ENCODE peak calls at places on chromosome 19, in ten cellular contexts. S is GM23248, C is cardiac muscle cell, L is uterus, Y is transverse colon, W is left lung, M is ascending aorta, K is thoracic aorta, B is endodermal cell, Q is GM23338. A is an unnamed sample. For H3K4me1, the result is how much of the 10 kb centered on the place peaks cover.

GRCh38 chr19:45402469-45403070 is 2.3 kb downstream of the PPP1R13L start:
- DNase-seq in K (no peak), Q (peak), S (peak), M (no peak), W (peak), L (no peak), Y (peak), C (peak), B (peak), A (no peak)

GRCh38 chr19:48867119-48867921 is 1.1 kb downstream of the PLEKHA4 start:
- DNase-seq in K (no peak), S (peak), M (no peak), C (peak), B (no peak), L (no peak), W (no peak), Y (no peak), Q (no peak), A (no peak)

GRCh38 chr19:52981329-52981728 is 18.6 kb upstream of the ZNF816 start:
- DNase-seq in Y (no peak), W (no peak), K (no peak), M (no peak), L (no peak), Q (peak), C (no peak), S (no peak), B (peak), A (no peak)

GRCh38 chr19:18399008-18399407 is 1.6 kb upstream of the LRRC25 start:
- DNase-seq in L (no peak), Q (no peak), S (peak), C (no peak), B (no peak), M (no peak), Y (peak), W (no peak), K (no peak), A (peak)

GRCh38 chr19:29945433-29945832 is 3.4 kb downstream of the URI1 start:
- DNase-seq in W (no peak), C (no peak), L (no peak), K (no peak), Y (no peak), S (peak), M (no peak), Q (no peak), B (no peak), A (no peak)

GRCh38 chr19:18292810-18293641 is 11.6 kb upstream of the JUND start:
- DNase-seq in W (peak), L (peak), S (peak), Q (peak), C (peak), Y (peak), B (peak), M (peak), K (peak), A (peak)

GRCh38 chr19:36688058-36688457 is 646 bp downstream of the ZNF567 start:
- DNase-seq in L (no peak), B (no peak), C (no peak), S (peak), Y (no peak), K (no peak), Q (no peak), W (no peak), M (no peak), A (no peak)

GRCh38 chr19:22634450-22634827 is 315 bp downstream of the ZNF492 start:
- DNase-seq in K (no peak), L (no peak), W (peak), S (peak), B (no peak), Q (no peak), C (no peak), Y (no peak), M (no peak), A (no peak)

GRCh38 chr19:4493929-4494690 is 22.0 kb downstream of the HDGFL2 start:
- DNase-seq in S (no peak), B (no peak), K (no peak), W (peak), C (no peak), Y (no peak), Q (no peak), L (no peak), M (no peak), A (no peak)

GRCh38 chr19:30512748-30513389 is 140.7 kb downstream of the ZNF536 start:
- DNase-seq in Q (no peak), C (no peak), K (no peak), W (no peak), B (no peak), S (peak), M (no peak), L (no peak), Y (no peak), A (no peak)

GRCh38 chr19:33507021-33507956 is 14.3 kb downstream of the PEPD start:
- DNase-seq in L (no peak), Y (no peak), Q (peak), K (no peak), S (no peak), C (peak), B (no peak), W (no peak), M (no peak), A (peak)

GRCh38 chr19:29634002-29634401 is 27.9 kb downstream of the POP4 start:
- DNase-seq in L (no peak), M (no peak), C (no peak), B (no peak), Y (no peak), Q (no peak), W (no peak), K (no peak), S (no peak), A (no peak)

GRCh38 chr19:19321143-19321577 is 531 bp downstream of the MAU2 start:
- DNase-seq in Q (peak), L (no peak), Y (peak), W (no peak), K (no peak), M (no peak), B (peak), C (no peak), S (peak), A (no peak)

GRCh38 chr19:33436360-33437345 is 63.1 kb downstream of the CEBPG start:
- DNase-seq in Y (no peak), S (no peak), L (no peak), Q (no peak), C (no peak), M (no peak), W (peak), B (no peak), K (no peak), A (no peak)

GRCh38 chr19:56125806-56126590 is 4.9 kb upstream of the ZNF787 start:
- DNase-seq in K (no peak), Q (no peak), Y (peak), W (no peak), S (no peak), L (no peak), C (no peak), M (no peak), B (no peak), A (no peak)

GRCh38 chr19:8831373-8831772 is 731 bp downstream of the ZNF558 start:
- DNase-seq in S (peak), Y (no peak), W (no peak), M (no peak), Q (no peak), B (no peak), C (no peak), L (no peak), K (no peak), A (no peak)

GRCh38 chr19:32318884-32319520 is 26.4 kb upstream of the ZNF507 start:
- DNase-seq in B (peak), S (peak), C (no peak), K (no peak), W (no peak), Q (peak), Y (no peak), M (no peak), L (no peak), A (no peak)

GRCh38 chr19:50459638-50460037 is 16.7 kb upstream of the EMC10 start:
- DNase-seq in Q (no peak), W (peak), C (no peak), Y (no peak), M (no peak), K (no peak), S (no peak), L (no peak), B (no peak), A (no peak)

GRCh38 chr19:35995655-35995993 is 636 bp downstream of the SDHAF1 start:
- DNase-seq in M (no peak), W (peak), S (peak), K (no peak), L (peak), Q (peak), B (peak), C (peak), Y (peak), A (no peak)

GRCh38 chr19:45499196-45500180 is 1.2 kb downstream of the PPM1N start:
- DNase-seq in K (no peak), L (no peak), C (peak), S (peak), M (no peak), Q (peak), W (peak), B (peak), Y (peak), A (no peak)

GRCh38 chr19:54266133-54266532 is 9.1 kb upstream of the LILRB5 start:
- DNase-seq in K (no peak), C (peak), Q (peak), B (peak), Y (peak), L (peak), S (peak), W (peak), M (peak), A (peak)

GRCh38 chr19:15471639-15472101 is 7.3 kb upstream of the RASAL3 start:
- DNase-seq in L (no peak), Y (no peak), S (no peak), Q (peak), B (peak), C (no peak), K (no peak), M (no peak), W (peak), A (no peak)

GRCh38 chr19:7533281-7533819 is 2.2 kb upstream of the PNPLA6 start:
- DNase-seq in B (peak), L (peak), C (peak), W (peak), Q (peak), K (no peak), S (peak), M (peak), Y (peak), A (no peak)

GRCh38 chr19:54168174-54168917 is 4.6 kb downstream of the TMC4 start:
- DNase-seq in B (peak), K (peak), L (peak), C (peak), Y (peak), Q (peak), S (peak), W (peak), M (peak), A (peak)

GRCh38 chr19:19217110-19217509 is 5.4 kb downstream of the NCAN start:
- DNase-seq in S (peak), L (no peak), B (no peak), W (no peak), Y (no peak), M (no peak), Q (peak), C (no peak), K (no peak), A (peak)

GRCh38 chr19:48963371-48964204 is 1.5 kb upstream of the FTL start:
- DNase-seq in W (peak), K (peak), Y (peak), S (peak), B (peak), L (peak), M (peak), C (peak), Q (peak), A (peak)

GRCh38 chr19:29812080-29812880 is 489 bp downstream of the CCNE1 start:
- DNase-seq in K (no peak), L (no peak), Q (peak), C (no peak), S (peak), M (no peak), Y (peak), W (peak), B (peak), A (no peak)

GRCh38 chr19:41531438-41532311 is 44.3 kb upstream of the CEACAM21 start:
- DNase-seq in W (peak), C (peak), K (peak), Y (peak), B (no peak), M (peak), L (peak), Q (no peak), S (peak), A (no peak)
- H3K4me3 ChIP-seq in W (no peak), C (no peak), K (peak), Y (peak), B (no peak), M (no peak), L (no peak), Q (no peak), S (peak), A (no peak)

GRCh38 chr19:1418494-1418775 is 11.0 kb downstream of the DAZAP1 start:
- DNase-seq in C (no peak), Y (no peak), S (no peak), K (no peak), M (no peak), B (no peak), L (no peak), W (no peak), Q (no peak), A (no peak)

GRCh38 chr19:1418951-1419735 is 11.8 kb downstream of the DAZAP1 start:
- DNase-seq in W (peak), Q (no peak), Y (no peak), C (no peak), K (no peak), S (no peak), B (no peak), M (no peak), L (no peak), A (no peak)

GRCh38 chr19:1417681-1418493 is 10.5 kb downstream of the DAZAP1 start:
- DNase-seq in C (no peak), W (no peak), K (no peak), B (no peak), Y (no peak), M (no peak), L (peak), S (no peak), Q (no peak), A (no peak)

GRCh38 chr19:1417145-1417544 is 9.8 kb downstream of the DAZAP1 start:
- DNase-seq in C (peak), K (no peak), S (no peak), M (no peak), Y (no peak), B (no peak), L (peak), W (no peak), Q (no peak), A (no peak)

DNA sequence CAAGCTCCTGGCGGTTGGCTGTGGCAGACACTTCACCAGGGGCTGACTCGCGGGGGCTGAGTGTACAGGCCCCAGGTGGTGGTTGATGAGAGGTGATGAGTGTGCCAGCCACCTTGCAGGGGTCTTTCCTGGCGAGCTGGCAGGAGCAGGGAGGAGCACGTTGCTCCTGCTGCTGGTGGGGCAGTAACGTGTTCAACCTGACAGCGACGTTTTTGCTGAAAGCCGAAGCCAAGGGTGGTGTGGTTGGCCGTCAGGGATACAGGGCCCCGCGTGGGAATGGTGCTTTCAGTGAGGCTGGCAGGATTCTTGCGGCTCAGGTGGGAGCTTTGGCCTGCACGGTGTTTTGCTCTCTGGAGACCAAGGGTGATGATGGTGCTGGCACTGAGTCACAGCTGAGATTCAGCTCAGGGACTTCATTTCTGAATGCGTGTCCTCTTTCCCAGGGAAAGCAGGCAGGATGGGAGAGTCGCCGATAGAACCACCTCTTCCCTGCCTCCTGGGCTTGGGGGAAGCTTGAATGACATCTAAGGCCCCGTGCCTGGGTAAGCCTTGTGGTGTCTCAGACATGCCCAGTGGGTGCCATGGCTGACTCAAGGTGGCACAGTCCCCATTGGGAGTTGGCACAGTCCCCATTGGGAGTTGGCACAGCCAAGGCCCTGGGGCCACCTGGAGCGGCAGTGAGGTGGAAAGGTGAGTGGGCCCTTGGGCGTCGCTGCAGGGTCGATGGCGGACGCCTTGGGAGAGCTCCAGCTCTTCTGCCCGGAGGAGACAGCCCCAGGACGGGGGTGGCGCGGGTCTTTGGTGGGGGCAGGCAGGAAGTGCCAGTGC is 8.8 kb downstream of the DAZAP1 start:
- DNase-seq in L (no peak), B (no peak), M (no peak), S (peak), K (no peak), Y (no peak), C (no peak), Q (no peak), W (peak), A (no peak)
- H3K4me1 ChIP-seq in L (half or more), B (under half), M (under half), S (under half), K (half or more), Y (under half), C (under half), Q (under half), W (under half), A (under half)

GRCh38 chr19:13104848-13105646 is 2.4 kb upstream of the LYL1 start:
- DNase-seq in Q (no peak), W (peak), B (no peak), S (no peak), Y (no peak), M (peak), C (no peak), L (no peak), K (no peak), A (no peak)
- H3K4me3 ChIP-seq in Q (no peak), W (no peak), B (no peak), S (no peak), Y (peak), M (no peak), C (no peak), L (no peak), K (peak), A (no peak)

DNA sequence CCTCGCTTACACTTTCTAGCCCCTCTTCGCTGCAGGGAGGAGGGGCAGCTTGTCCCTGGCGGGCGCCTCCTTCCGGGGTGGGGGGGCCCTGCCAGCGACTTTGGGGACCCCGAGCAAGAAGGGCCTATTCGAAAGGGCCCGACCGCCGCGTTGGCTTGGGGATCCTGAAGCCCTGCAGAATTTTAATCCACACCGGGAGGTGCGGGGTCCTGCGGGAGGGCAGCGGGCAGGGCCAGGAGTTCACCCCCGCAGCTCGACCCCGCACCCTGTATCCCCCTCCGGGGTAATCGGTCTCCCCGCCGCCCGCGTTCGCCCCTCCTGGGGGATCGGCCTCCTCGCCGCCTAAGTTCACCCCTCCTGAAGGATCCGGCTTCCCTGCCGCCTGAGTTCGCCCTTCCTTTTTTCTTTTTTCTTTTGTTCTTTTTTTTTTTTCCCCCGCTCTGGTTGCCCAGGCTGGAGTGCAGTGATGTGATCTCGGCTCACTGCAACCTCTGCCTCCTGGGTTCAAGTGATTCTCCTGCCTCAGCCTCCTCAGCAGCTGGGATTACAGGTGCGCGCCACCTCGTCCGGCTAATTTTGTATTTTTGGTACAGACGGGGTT is 688 bp downstream of the MOB3A start:
- DNase-seq in M (no peak), S (peak), L (no peak), Y (peak), W (no peak), B (no peak), K (no peak), C (no peak), Q (no peak), A (no peak)
- H3K4me1 ChIP-seq in M (under half), S (under half), L (under half), Y (half or more), W (under half), B (under half), K (half or more), C (under half), Q (under half), A (under half)

DNA sequence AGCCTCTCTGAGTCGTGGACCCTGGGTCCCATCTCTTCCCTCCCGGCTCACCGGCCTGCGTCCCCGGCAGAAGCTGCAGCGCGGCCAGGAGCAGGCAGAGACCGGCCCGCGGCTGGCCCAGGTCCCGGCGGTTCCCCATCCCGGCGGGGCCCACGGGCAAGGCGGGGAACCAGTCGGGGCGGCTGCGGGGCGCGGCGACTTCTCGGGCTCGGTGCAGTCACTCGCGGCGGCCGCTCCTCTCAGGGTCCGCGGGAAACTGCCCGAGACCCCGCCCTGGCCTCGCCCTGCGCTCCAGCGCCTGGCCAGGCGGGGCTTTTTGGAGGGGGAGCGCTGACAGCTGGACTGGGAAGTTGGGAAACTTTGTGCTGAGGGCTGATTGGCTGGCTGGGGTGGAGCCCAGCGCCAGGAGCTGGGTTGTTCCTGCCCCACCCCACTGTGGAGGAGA is at the start of gene COL5A3:
- DNase-seq in Q (peak), Y (peak), L (peak), B (peak), K (no peak), W (peak), S (peak), M (no peak), C (peak), A (no peak)
- H3K4me3 ChIP-seq in Q (peak), Y (peak), L (peak), B (no peak), K (peak), W (peak), S (peak), M (peak), C (no peak), A (no peak)